ENCODE peak calls at places on chromosomes 4 and X, in four cellular contexts. W, E, R and G are unnamed samples.

GRCh38 chrX:96564595-96564994 is 120.0 kb upstream of the DIAPH2 start:
- DNase-seq in W (no peak), R (no peak), E (no peak), G (no peak)

GRCh38 chrX:51641421-51642021 is 22.8 kb upstream of the CENPVL3 start:
- DNase-seq in E (peak), W (no peak), R (peak), G (peak)

GRCh38 chr4:125703443-125703842 is 388.7 kb downstream of the FAT4 start:
- DNase-seq in W (no peak), E (peak), R (peak), G (no peak)

GRCh38 chrX:45208121-45208856 is 7.6 kb upstream of the DIPK2B start:
- DNase-seq in W (no peak), E (no peak), R (no peak), G (no peak)

GRCh38 chr4:118034061-118034785 is at the start of gene NDST3:
- DNase-seq in E (peak), R (peak), W (peak), G (no peak)

GRCh38 chrX:111492085-111492484 is 19.4 kb upstream of the SERTM2 start:
- DNase-seq in W (no peak), E (peak), R (no peak), G (no peak)

GRCh38 chr4:10734697-10735096 is 50.1 kb upstream of the CLNK start:
- DNase-seq in W (no peak), R (no peak), E (no peak), G (no peak)

GRCh38 chrX:96424007-96424406 is 260.6 kb upstream of the DIAPH2 start:
- DNase-seq in W (no peak), R (peak), E (no peak), G (no peak)

GRCh38 chr4:118033148-118034060 is 882 bp upstream of the NDST3 start:
- DNase-seq in E (peak), W (peak), R (peak), G (no peak)

GRCh38 chrX:11504234-11504633 is 161.5 kb downstream of the ARHGAP6 start:
- DNase-seq in R (no peak), W (no peak), E (no peak), G (no peak)

GRCh38 chr4:5942947-5943346 is 50.1 kb upstream of the CRMP1 start:
- DNase-seq in W (no peak), E (no peak), R (no peak), G (no peak)

GRCh38 chr4:3239998-3240920 is 8.7 kb upstream of the MSANTD1 start:
- DNase-seq in E (no peak), W (no peak), R (no peak), G (no peak)

GRCh38 chr4:82975792-82976191 is 34.8 kb downstream of the LIN54 start:
- DNase-seq in E (peak), R (peak), W (no peak), G (no peak)

GRCh38 chrX:119266364-119266995 is 30.4 kb downstream of the PGRMC1 start:
- DNase-seq in W (no peak), R (peak), E (peak), G (no peak)

GRCh38 chr4:176376032-176376614 is 56.4 kb downstream of the SPCS3 start:
- DNase-seq in E (peak), W (no peak), R (peak), G (no peak)

GRCh38 chrX:117972681-117973080 is 143.9 kb downstream of the KLHL13 start:
- DNase-seq in E (peak), R (no peak), W (no peak), G (no peak)

GRCh38 chrX:129877401-129877800 is 28.6 kb upstream of the UTP14A start:
- DNase-seq in E (no peak), R (no peak), W (no peak), G (no peak)

GRCh38 chr4:158624889-158625478 is 46.7 kb downstream of the C4orf46 start:
- DNase-seq in W (no peak), R (peak), E (peak), G (peak)

GRCh38 chr4:100076753-100077152 is 113.5 kb downstream of the DDIT4L start:
- DNase-seq in W (no peak), R (no peak), E (no peak), G (no peak)

GRCh38 chr4:140049024-140049923 is 104.7 kb downstream of the MAML3 start:
- DNase-seq in W (no peak), E (peak), R (peak), G (no peak)

GRCh38 chr4:140048419-140049022 is 105.5 kb downstream of the MAML3 start:
- DNase-seq in R (no peak), W (no peak), E (no peak), G (no peak)

GRCh38 chr4:140047781-140048180 is 106.2 kb downstream of the MAML3 start:
- DNase-seq in W (no peak), R (no peak), E (no peak), G (no peak)

GRCh38 chr4:140052050-140052449 is 101.9 kb downstream of the MAML3 start:
- DNase-seq in R (peak), E (peak), W (peak), G (no peak)

DNA sequence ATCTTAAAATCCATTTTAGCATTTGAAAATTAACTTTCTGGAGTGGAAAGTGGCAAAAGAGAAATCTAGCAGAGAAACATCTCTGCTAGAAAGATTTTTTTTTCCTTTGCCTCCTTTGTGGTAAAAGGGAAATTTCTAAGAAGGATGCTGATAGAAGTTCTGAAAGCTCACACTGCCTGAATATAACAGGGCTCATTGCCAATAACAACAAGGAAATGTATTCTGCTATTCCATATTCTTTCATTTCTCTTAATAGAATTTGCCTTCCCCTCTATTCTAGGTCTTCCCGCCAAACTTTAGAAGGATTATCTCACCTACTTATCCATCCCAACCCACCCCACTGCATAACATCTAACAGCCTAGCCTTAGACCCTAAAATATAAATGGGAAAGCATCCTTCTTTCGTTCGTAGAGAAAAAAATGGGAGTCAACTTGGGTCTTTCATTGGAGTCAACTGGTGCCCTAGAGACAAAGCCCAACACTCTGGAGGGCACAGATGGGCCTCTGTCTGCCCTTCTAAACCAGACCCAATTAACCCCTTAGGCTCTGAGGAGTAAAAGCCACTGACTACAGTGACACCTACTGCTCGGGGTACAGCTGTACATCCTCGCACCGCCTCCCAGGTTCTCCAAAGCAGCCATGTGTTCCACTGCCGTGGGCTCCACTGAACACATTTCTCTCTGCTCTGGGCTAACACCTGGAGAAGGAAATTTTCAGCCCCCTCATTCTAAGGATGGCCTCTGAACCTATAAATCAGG is 103.9 kb downstream of the MAML3 start:
- DNase-seq in W (no peak), R (peak), E (peak), G (no peak)
- TF ChIP-seq CTCF in W (peak), R (peak), E (peak), G (peak)

GRCh38 chr4:74044676-74045075 is 6.2 kb upstream of the CXCL3 start:
- DNase-seq in R (no peak), W (no peak), E (no peak), G (no peak)

GRCh38 chr4:74045247-74045646 is 6.8 kb upstream of the CXCL3 start:
- DNase-seq in E (no peak), R (no peak), W (no peak), G (no peak)

GRCh38 chr4:74041418-74041817 is 2.9 kb upstream of the CXCL3 start:
- DNase-seq in R (no peak), W (no peak), E (no peak), G (no peak)

GRCh38 chr4:74045772-74046171 is 7.3 kb upstream of the CXCL3 start:
- DNase-seq in R (no peak), W (no peak), E (no peak), G (no peak)

GRCh38 chr4:74042681-74043080 is 4.2 kb upstream of the CXCL3 start:
- DNase-seq in R (no peak), E (no peak), W (no peak), G (no peak)
- TF ChIP-seq CTCF in R (no peak), E (no peak), W (no peak), G (no peak)

GRCh38 chr4:130306566-130306965 is 1210.6 kb downstream of the C4orf33 start:
- DNase-seq in R (no peak), W (no peak), E (peak), G (no peak)
- TF ChIP-seq CTCF in R (no peak), W (no peak), E (peak), G (no peak)

DNA sequence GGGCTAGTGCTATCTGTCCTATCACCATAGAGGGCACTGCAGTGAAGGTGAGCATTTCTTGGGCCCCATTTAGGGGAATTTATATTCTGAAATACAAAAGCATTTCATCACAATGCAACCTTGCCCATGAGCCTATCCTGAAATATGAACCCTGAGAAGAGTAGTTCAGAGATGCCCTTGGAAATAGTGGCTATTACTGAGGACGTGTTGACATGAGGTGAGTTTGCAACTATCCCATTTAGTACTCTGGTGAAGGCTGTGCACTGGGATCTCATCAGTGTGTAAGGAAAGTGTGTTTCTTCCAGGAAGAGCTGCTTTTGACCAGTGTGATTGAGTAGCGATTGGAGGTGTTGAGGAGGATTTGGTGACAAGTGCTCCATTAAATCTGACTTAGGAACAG is 149.3 kb upstream of the EOLA2 start:
- DNase-seq in E (no peak), W (no peak), R (no peak), G (no peak)
- TF ChIP-seq CTCF in E (no peak), W (no peak), R (no peak), G (no peak)

GRCh38 chr4:7964459-7964858 is 24.8 kb upstream of the AFAP1 start:
- DNase-seq in W (no peak), E (no peak), R (no peak), G (no peak)
- TF ChIP-seq CTCF in W (no peak), E (no peak), R (no peak), G (no peak)

GRCh38 chrX:114774691-114775090 is 190.8 kb downstream of the HTR2C start:
- DNase-seq in R (no peak), E (peak), W (no peak), G (no peak)
- TF ChIP-seq CTCF in R (no peak), E (peak), W (no peak), G (peak)

DNA sequence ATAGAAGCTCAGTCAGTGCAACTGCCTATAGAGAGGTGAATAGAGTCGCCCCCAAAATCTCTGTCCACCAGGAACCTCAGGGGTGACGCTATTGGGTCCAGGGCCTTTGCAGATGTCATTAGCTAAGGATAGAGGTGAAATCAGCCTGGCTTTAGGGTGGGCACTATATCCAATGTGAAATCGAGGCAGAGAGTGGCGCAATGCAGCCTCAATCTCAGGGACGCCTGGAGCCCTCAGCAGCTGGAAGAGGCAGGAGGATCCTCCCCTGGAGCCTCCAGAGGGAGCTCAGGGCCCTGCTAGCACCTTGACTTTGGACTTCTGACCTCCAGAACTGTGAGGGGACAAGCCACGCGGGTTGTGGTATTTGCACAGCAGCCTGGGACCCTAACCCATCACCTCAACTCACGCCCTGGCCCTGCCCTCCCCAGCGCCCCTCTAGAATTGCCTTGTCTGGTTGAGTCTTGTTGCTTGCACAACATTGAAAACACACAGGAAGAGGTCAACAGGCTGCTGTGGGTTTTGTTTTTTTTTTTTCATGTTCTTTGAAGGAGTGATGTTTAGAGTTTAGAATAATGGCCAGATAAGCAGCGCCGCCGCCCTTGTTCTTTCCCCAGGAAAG is 89.4 kb upstream of the PSAPL1 start:
- DNase-seq in R (no peak), W (no peak), E (no peak), G (no peak)
- TF ChIP-seq CTCF in R (no peak), W (no peak), E (no peak), G (no peak)

DNA sequence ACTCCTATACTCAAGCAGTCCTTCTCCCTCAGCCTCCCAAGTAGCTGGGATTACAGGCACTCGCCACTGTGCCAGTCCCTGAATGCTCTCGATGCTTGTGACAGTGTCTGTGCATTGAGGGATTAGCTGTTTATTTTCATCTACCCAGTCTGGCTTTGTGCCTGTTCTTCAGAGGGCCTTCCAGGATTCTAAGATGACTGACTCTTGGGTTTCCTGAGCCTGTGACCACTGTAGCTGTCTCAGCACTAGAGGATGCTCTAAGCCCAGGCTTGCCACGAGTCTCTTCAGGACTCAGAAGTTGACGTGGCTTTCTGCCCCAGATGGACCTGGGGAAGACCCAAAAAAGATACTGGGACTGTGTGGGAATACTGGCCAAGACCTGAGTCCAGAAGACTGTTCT is 201.4 kb downstream of the ARHGAP10 start:
- DNase-seq in W (no peak), R (peak), E (peak), G (no peak)
- TF ChIP-seq CTCF in W (peak), R (peak), E (peak), G (peak)